ENCODE peak calls at places on chromosomes 6 and 20, in six cellular contexts. N is DND-41, T is B cell, X is germinal center, K is WTC11, J is astrocyte of the spinal cord. F is an unnamed sample.

GRCh38 chr6:8794420-8794819 is 359.1 kb upstream of the SLC35B3 start:
- DNase-seq in N (no peak), T (no peak), X (no peak), K (no peak), J (no peak), F (no peak)

GRCh38 chr6:100001915-100002388 is 7.9 kb upstream of the MCHR2 start:
- DNase-seq in N (peak; percentile 55), T (peak; percentile 28), X (peak; percentile 37), K (peak; percentile 48), J (peak; percentile 59), F (peak; percentile 43)

GRCh38 chr6:14544689-14545088 is 427.1 kb downstream of the CD83 start:
- DNase-seq in N (no peak), T (no peak), X (no peak), K (no peak), J (no peak), F (no peak)

GRCh38 chr6:16493802-16494201 is 255.4 kb downstream of the GMPR start:
- DNase-seq in N (no peak), T (no peak), X (no peak), K (no peak), J (no peak), F (no peak)

GRCh38 chr6:39841291-39841690 is 49.1 kb downstream of the DAAM2 start:
- DNase-seq in N (no peak), T (no peak), X (no peak), K (no peak), J (no peak), F (no peak)

GRCh38 chr6:44301782-44302564 is 11.2 kb downstream of the AARS2 start:
- DNase-seq in N (no peak), T (no peak), X (no peak), K (no peak), J (no peak), F (no peak)

GRCh38 chr6:34132486-34133185 is 13.3 kb downstream of the GRM4 start:
- DNase-seq in N (peak; percentile 85), T (no peak), X (peak; percentile 42), K (peak; percentile 89), J (peak; percentile 32), F (no peak)

GRCh38 chr6:128249429-128249828 is 271.0 kb downstream of the PTPRK start:
- DNase-seq in N (no peak), T (no peak), X (no peak), K (no peak), J (no peak), F (no peak)

GRCh38 chr6:142952614-142953013 is 7.6 kb upstream of the HIVEP2 start:
- DNase-seq in N (no peak), T (peak; percentile 78), X (peak; percentile 60), K (no peak), J (no peak), F (no peak)

GRCh38 chr20:21693322-21693721 is 12.1 kb upstream of the PAX1 start:
- DNase-seq in N (peak; percentile 20), T (no peak), X (peak; percentile 30), K (peak; percentile 71), J (no peak), F (no peak)

GRCh38 chr20:43711098-43711654 is 15.6 kb downstream of the GTSF1L start:
- DNase-seq in N (no peak), T (peak; percentile 32), X (no peak), K (no peak), J (no peak), F (no peak)

GRCh38 chr20:25049261-25050060 is 8.5 kb downstream of the ACSS1 start:
- DNase-seq in N (no peak), T (no peak), X (no peak), K (no peak), J (no peak), F (no peak)

GRCh38 chr6:13294499-13295069 is 33.8 kb downstream of the TBC1D7 start:
- DNase-seq in N (no peak), T (no peak), X (no peak), K (no peak), J (no peak), F (no peak)

GRCh38 chr20:53352727-53353440 is 240.8 kb downstream of the ZNF217 start:
- DNase-seq in N (no peak), T (no peak), X (no peak), K (no peak), J (no peak), F (no peak)

GRCh38 chr6:141829566-141829965 is 303.2 kb upstream of the GJE1 start:
- DNase-seq in N (no peak), T (no peak), X (no peak), K (peak; percentile 33), J (no peak), F (no peak)

GRCh38 chr6:159602370-159603185 is 90.5 kb downstream of the SOD2 start:
- DNase-seq in N (peak; percentile 53), T (no peak), X (no peak), K (no peak), J (peak; percentile 81), F (no peak)

GRCh38 chr6:2351807-2352431 is 106.5 kb upstream of the GMDS start:
- DNase-seq in N (no peak), T (no peak), X (no peak), K (no peak), J (peak; percentile 71), F (peak; percentile 59)

GRCh38 chr20:58228484-58229197 is at the start of gene ANKRD60:
- DNase-seq in N (no peak), T (peak; percentile 80), X (no peak), K (peak; percentile 76), J (peak; percentile 68), F (no peak)

GRCh38 chr6:44049163-44049988 is 77.9 kb downstream of the MRPL14 start:
- DNase-seq in N (no peak), T (no peak), X (no peak), K (no peak), J (peak; percentile 55), F (no peak)

GRCh38 chr6:43772571-43773049 is 2.6 kb downstream of the VEGFA start:
- DNase-seq in N (no peak), T (peak; percentile 21), X (no peak), K (peak; percentile 45), J (peak; percentile 25), F (no peak)